ENCODE peak calls at places on chromosomes 12 and 14, in five cellular contexts. T, R, H, S and L are unnamed samples.

GRCh38 chr12:2461645-2462044 is 333.1 kb upstream of the FKBP4 start:
- DNase-seq in S (no peak), T (no peak), H (no peak), R (no peak), L (no peak)

GRCh38 chr14:72652179-72652578 is 241.7 kb downstream of the DPF3 start:
- DNase-seq in R (no peak), H (no peak), T (no peak), S (peak; percentile 67), L (no peak)

GRCh38 chr14:60963761-60964160 is 17.1 kb downstream of the TRMT5 start:
- DNase-seq in T (no peak), R (no peak), S (no peak), H (no peak), L (peak; percentile 3)

GRCh38 chr14:75886661-75887348 is 95.0 kb downstream of the TGFB3 start:
- DNase-seq in S (no peak), T (no peak), H (no peak), R (no peak), L (no peak)

GRCh38 chr12:12086975-12087692 is 16.4 kb downstream of the BCL2L14 start:
- DNase-seq in T (no peak), R (no peak), H (no peak), S (no peak), L (no peak)

GRCh38 chr12:106120578-106121105 is 18.1 kb downstream of the NUAK1 start:
- DNase-seq in S (no peak), T (no peak), R (no peak), H (no peak), L (peak; percentile 69)

GRCh38 chr12:65168606-65169310 is 625 bp upstream of the LEMD3 start:
- DNase-seq in H (no peak), T (no peak), S (no peak), R (no peak), L (no peak)

GRCh38 chr14:69471916-69472315 is 12.6 kb upstream of the PLEKHD1 start:
- DNase-seq in T (no peak), R (no peak), S (no peak), H (no peak), L (no peak)

GRCh38 chr12:570237-570925 is 92.9 kb downstream of the NINJ2 start:
- DNase-seq in R (no peak), T (peak; percentile 84), H (no peak), S (peak; percentile 82), L (peak; percentile 91)

GRCh38 chr12:26193539-26193938 is 1.8 kb upstream of the SSPN start:
- DNase-seq in T (no peak), H (no peak), S (no peak), R (no peak), L (no peak)

GRCh38 chr12:31737345-31737744 is 8.5 kb upstream of the AMN1 start:
- DNase-seq in R (no peak), H (no peak), S (no peak), T (no peak), L (no peak)

GRCh38 chr12:94925729-94926128 is 77.8 kb downstream of the NDUFA12 start:
- DNase-seq in S (no peak), T (no peak), R (no peak), H (no peak), L (no peak)

GRCh38 chr12:27859648-27860047 is 79.6 kb upstream of the MANSC4 start:
- DNase-seq in S (no peak), R (no peak), T (no peak), H (no peak), L (no peak)

GRCh38 chr14:73059326-73059725 is 992 bp downstream of the RBM25 start:
- DNase-seq in T (no peak), H (no peak), S (peak; percentile 16), R (no peak), L (no peak)

GRCh38 chr12:91211869-91212268 is 29.3 kb upstream of the DCN start:
- DNase-seq in H (no peak), T (no peak), R (no peak), S (peak; percentile 43), L (no peak)

GRCh38 chr12:11482955-11483354 is 87.6 kb upstream of the PRB2 start:
- DNase-seq in R (no peak), T (no peak), S (peak; percentile 37), H (no peak), L (no peak)

GRCh38 chr12:70920251-70920851 is at the start of gene PTPRR:
- DNase-seq in T (no peak), S (no peak), H (no peak), R (no peak), L (no peak)

GRCh38 chr12:24996820-24997219 is 47.9 kb upstream of the BCAT1 start:
- DNase-seq in R (no peak), S (no peak), T (no peak), H (no peak), L (no peak)

GRCh38 chr14:74913986-74914573 is 9.0 kb downstream of the RPS6KL1 start:
- DNase-seq in H (no peak), T (peak; percentile 60), S (peak; percentile 77), R (no peak), L (peak; percentile 74)

DNA sequence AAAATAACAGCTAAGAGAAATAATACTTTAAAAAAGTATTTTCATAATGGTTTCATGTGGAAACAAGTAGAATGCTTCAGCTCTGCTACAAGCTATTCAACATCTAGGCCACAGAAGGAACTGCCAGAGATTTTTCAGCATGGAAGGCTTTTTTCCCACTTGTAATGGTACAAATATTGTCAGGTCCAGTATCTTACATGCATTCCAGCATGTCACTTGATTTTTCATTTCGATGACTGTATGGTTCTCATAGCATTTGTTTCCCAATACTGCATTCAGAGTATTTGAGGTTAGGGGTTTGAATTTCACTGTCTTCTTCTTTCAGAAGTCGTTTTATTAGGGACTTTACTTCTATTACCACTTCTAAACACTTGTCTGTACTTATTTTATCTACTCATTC is 1701.5 kb upstream of the FLRT2 start:
- DNase-seq in R (no peak), H (no peak), S (peak; percentile 55), T (no peak), L (no peak)
- H3K4me3 ChIP-seq in R (no peak overlapping the region), H (no peak overlapping the region), S (no peak overlapping the region), T (no peak overlapping the region), L (no peak overlapping the region)

GRCh38 chr14:53946404-53947400 is 9.9 kb downstream of the BMP4 start:
- DNase-seq in S (no peak), T (no peak), R (no peak), H (no peak), L (no peak)
- H3K4me3 ChIP-seq in S (no peak overlapping the region), T (peak overlapping the region; percentile 32), R (no peak overlapping the region), H (no peak overlapping the region), L (no peak overlapping the region)

DNA sequence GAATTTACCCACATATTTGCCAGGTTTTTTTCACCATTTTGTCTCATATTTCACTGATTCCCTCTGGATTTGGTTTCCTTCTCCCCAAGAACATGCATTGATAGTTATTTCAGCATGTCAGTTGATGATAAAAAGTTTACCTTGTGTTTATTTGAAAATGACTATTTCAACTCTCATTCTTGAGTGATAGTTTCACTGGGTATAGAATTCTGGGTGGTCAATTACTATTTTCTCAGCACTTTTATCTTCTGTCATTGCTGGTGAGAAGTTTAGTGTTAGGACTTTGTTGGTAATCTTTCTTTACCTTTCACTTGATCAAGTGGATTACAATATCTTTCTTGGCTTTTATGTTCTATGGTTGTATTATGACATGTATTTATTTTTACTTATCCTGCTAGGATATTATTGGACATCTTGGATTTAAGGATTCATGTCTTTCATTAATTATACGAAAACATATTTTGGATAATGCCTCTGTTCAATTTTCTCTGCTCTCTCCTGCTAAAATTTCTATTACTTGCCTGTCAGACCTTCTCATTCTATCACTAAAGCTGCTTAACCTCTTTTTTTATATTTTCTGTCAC is 338.6 kb downstream of the MED13L start:
- DNase-seq in S (no peak), T (no peak), R (no peak), H (no peak), L (no peak)
- H3K4me3 ChIP-seq in S (no peak overlapping the region), T (no peak overlapping the region), R (no peak overlapping the region), H (no peak overlapping the region), L (no peak overlapping the region)

GRCh38 chr14:54773171-54774006 is 129.2 kb downstream of the GCH1 start:
- DNase-seq in R (peak; percentile 46), H (peak; percentile 92), T (peak; percentile 76), S (peak; percentile 100), L (peak; percentile 81)

GRCh38 chr14:54769955-54770863 is 132.4 kb downstream of the GCH1 start:
- DNase-seq in S (no peak), T (no peak), R (no peak), H (no peak), L (no peak)

GRCh38 chr14:54771411-54772027 is 131.1 kb downstream of the GCH1 start:
- DNase-seq in R (no peak), T (no peak), S (no peak), H (no peak), L (peak; percentile 22)

GRCh38 chr14:54774824-54775223 is 127.8 kb downstream of the GCH1 start:
- DNase-seq in S (no peak), T (no peak), R (no peak), H (no peak), L (no peak)

GRCh38 chr14:54772451-54772881 is 130.2 kb downstream of the GCH1 start:
- DNase-seq in R (no peak), H (no peak), T (no peak), S (peak; percentile 59), L (no peak)
- H3K4me3 ChIP-seq in R (no peak overlapping the region), H (no peak overlapping the region), T (no peak overlapping the region), S (no peak overlapping the region), L (no peak overlapping the region)

DNA sequence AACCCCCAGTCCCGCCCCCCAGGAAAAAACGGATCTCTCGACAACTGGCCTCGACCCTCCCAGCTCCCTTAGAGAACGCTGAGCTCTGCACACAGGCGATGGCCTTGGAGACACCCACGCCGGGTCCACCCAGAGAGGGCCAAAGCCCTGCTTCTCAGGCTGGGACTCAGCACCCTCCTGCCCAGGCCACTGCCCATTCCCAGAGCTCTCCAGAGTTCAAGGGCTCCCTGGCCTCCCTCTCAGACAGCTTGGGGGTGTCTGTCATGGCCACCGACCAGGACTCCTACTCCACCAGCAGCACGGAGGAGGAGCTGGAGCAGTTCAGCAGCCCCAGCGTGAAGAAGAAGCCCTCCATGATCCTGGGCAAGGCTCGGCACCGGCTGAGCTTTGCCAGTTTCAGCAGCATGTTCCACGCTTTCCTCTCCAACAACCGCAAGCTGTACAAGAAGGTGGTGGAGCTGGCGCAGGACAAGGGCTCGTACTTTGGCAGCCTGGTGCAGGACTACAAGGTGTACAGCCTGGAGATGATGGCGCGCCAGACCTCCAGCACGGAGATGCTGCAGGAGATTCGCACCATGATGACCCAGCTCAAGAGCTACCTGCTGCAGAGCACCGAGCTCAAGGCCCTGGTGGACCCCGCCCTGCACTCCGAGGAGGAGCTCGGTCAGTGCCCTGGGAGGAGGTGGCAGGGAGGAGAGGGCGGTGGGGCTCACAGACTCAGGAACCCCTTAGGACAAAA is 95.8 kb downstream of the LGMN start:
- DNase-seq in S (no peak), T (no peak), R (peak; percentile 37), H (peak; percentile 48), L (no peak)
- H3K4me3 ChIP-seq in S (no peak overlapping the region), T (peak overlapping the region; percentile 24), R (peak overlapping the region; percentile 63), H (peak overlapping the region; percentile 90), L (no peak overlapping the region)

DNA sequence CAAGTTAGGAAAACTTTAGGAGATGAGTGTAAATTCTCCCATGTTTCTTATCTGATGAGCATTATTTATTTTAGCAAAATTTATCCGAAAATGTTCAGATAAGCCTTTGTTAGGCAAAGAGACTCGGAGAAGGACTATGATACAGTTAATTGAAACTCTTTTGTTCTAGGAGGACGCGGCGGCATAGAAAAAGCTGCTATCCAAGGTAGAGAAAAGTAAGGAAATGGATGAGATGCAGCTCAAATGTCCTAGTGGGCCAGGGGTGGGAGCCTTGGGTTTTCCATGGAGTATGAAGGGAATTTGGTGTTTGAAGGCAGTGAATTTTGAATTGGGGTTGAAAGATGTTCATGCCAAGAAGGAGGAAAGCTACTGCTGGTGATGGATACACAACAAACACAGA is 1504.5 kb downstream of the AACS start:
- DNase-seq in T (no peak), H (no peak), R (no peak), S (no peak), L (no peak)
- H3K4me3 ChIP-seq in T (no peak overlapping the region), H (no peak overlapping the region), R (no peak overlapping the region), S (no peak overlapping the region), L (no peak overlapping the region)